ENCODE peak calls at places on chromosomes 11 and 22, in ten cellular contexts. L, S, B, I, R, W, O, H, Y and M are unnamed samples.

GRCh38 chr22:20956258-20957117 is 10.6 kb upstream of the AIFM3 start:
- DNase-seq in W (no peak), H (no peak), Y (peak; percentile 49), B (no peak), R (no peak), O (no peak), L (no peak), S (no peak), I (no peak), M (peak; percentile 58)

GRCh38 chr11:75766449-75767227 is 1.9 kb upstream of the DGAT2 start:
- DNase-seq in B (no peak), H (no peak), Y (no peak), O (no peak), L (no peak), I (no peak), R (no peak), S (no peak), W (no peak), M (no peak)

GRCh38 chr11:869399-870126 is 26.9 kb downstream of the TSPAN4 start:
- DNase-seq in R (no peak), O (no peak), H (no peak), I (no peak), Y (no peak), B (no peak), S (no peak), W (no peak), L (no peak), M (no peak)

GRCh38 chr11:12276831-12277475 is 100.4 kb upstream of the PARVA start:
- DNase-seq in L (no peak), S (no peak), O (no peak), B (no peak), W (no peak), I (no peak), Y (peak; percentile 31), R (no peak), H (no peak), M (no peak)

GRCh38 chr22:35777335-35777975 is 59.8 kb downstream of the APOL5 start:
- DNase-seq in O (no peak), I (no peak), S (no peak), L (peak; percentile 54), B (no peak), H (peak; percentile 16), R (no peak), W (no peak), Y (no peak), M (no peak)

GRCh38 chr11:58880166-58880565 is 35.7 kb upstream of the GLYATL2 start:
- DNase-seq in Y (no peak), I (no peak), H (no peak), W (no peak), B (no peak), L (no peak), O (no peak), R (no peak), S (no peak), M (no peak)

GRCh38 chr11:117690484-117691205 is 106.4 kb downstream of the DSCAML1 start:
- DNase-seq in I (no peak), R (no peak), Y (peak; percentile 18), B (no peak), W (no peak), O (peak; percentile 33), H (no peak), L (no peak), S (no peak), M (peak; percentile 23)

GRCh38 chr11:44887598-44887997 is 63.1 kb downstream of the TP53I11 start:
- DNase-seq in L (no peak), Y (no peak), B (no peak), I (no peak), H (no peak), R (no peak), S (no peak), W (no peak), O (no peak), M (no peak)

GRCh38 chr11:61966673-61967176 is 709 bp downstream of the FTH1 start:
- DNase-seq in B (no peak), S (no peak), L (no peak), H (no peak), W (peak; percentile 15), I (no peak), O (peak; percentile 56), Y (no peak), R (no peak), M (peak; percentile 31)

GRCh38 chr11:118715245-118715807 is 35.9 kb upstream of the TREH start:
- DNase-seq in S (no peak), L (no peak), I (no peak), R (no peak), W (no peak), Y (peak; percentile 26), O (no peak), H (peak; percentile 28), B (no peak), M (no peak)

GRCh38 chr22:48902001-48902869 is 925.4 kb downstream of the BRD1 start:
- DNase-seq in B (no peak), W (no peak), L (no peak), I (no peak), H (no peak), Y (no peak), S (no peak), O (no peak), R (no peak), M (no peak)

GRCh38 chr11:110755961-110756360 is 43.7 kb upstream of the ARHGAP20 start:
- DNase-seq in Y (peak; percentile 74), W (no peak), I (no peak), L (no peak), O (no peak), S (no peak), B (no peak), R (no peak), H (no peak), M (no peak)

GRCh38 chr11:128022007-128022368 is 565.4 kb downstream of the ETS1 start:
- DNase-seq in I (no peak), S (no peak), W (no peak), B (no peak), Y (no peak), L (peak; percentile 15), R (no peak), O (no peak), H (peak; percentile 53), M (no peak)

GRCh38 chr11:32109138-32109537 is 18.3 kb downstream of the RCN1 start:
- DNase-seq in B (no peak), R (no peak), I (no peak), S (no peak), W (no peak), H (no peak), O (no peak), Y (no peak), L (no peak), M (peak; percentile 10)

GRCh38 chr11:8075119-8075726 is 5.8 kb upstream of the TUB start:
- DNase-seq in I (no peak), B (no peak), L (no peak), R (no peak), S (no peak), Y (no peak), O (no peak), W (no peak), H (no peak), M (no peak)

GRCh38 chr22:30249049-30250038 is 2.8 kb upstream of the LIF start:
- DNase-seq in L (no peak), I (no peak), O (no peak), S (no peak), Y (no peak), H (no peak), B (no peak), R (no peak), W (no peak), M (peak; percentile 89)

GRCh38 chr11:124643605-124644425 is 21.2 kb downstream of the TBRG1 start:
- DNase-seq in L (peak; percentile 88), O (no peak), H (peak; percentile 79), W (no peak), Y (peak; percentile 59), I (no peak), B (no peak), R (peak; percentile 49), S (no peak), M (peak; percentile 55)

GRCh38 chr11:123543796-123544195 is 110.6 kb downstream of the SCN3B start:
- DNase-seq in O (no peak), L (no peak), S (no peak), H (peak; percentile 82), I (no peak), Y (peak; percentile 23), R (peak; percentile 52), W (no peak), B (no peak), M (no peak)

GRCh38 chr11:125201525-125202121 is 37.1 kb downstream of the PKNOX2 start:
- DNase-seq in L (no peak), W (no peak), H (no peak), B (peak; percentile 26), S (no peak), I (no peak), Y (no peak), O (no peak), R (no peak), M (no peak)

GRCh38 chr22:23109441-23109978 is 32.3 kb downstream of the RSPH14 start:
- DNase-seq in S (no peak), I (no peak), R (no peak), O (no peak), H (no peak), L (no peak), Y (peak; percentile 78), B (no peak), W (no peak), M (no peak)

GRCh38 chr22:39569066-39569465 is 1.5 kb upstream of the CACNA1I start:
- DNase-seq in W (no peak), Y (no peak), B (no peak), R (no peak), O (no peak), S (no peak), L (no peak), I (no peak), H (no peak), M (no peak)

GRCh38 chr11:80855975-80856524 is 1415.2 kb upstream of the TENM4 start:
- DNase-seq in B (no peak), H (peak; percentile 20), Y (no peak), W (no peak), O (no peak), R (no peak), I (no peak), L (peak; percentile 7), S (no peak), M (no peak)

GRCh38 chr11:44335052-44335894 is 25.3 kb upstream of the ALX4 start:
- DNase-seq in O (no peak), W (no peak), S (no peak), R (no peak), B (no peak), Y (no peak), L (no peak), H (no peak), I (no peak), M (no peak)

GRCh38 chr22:47020157-47020556 is 257.7 kb downstream of the TBC1D22A start:
- DNase-seq in B (no peak), S (no peak), H (no peak), O (no peak), I (no peak), R (no peak), L (peak; percentile 10), W (no peak), Y (no peak), M (no peak)